ENCODE peak calls at places on chromosomes 7 and 10, in six cellular contexts. B is esophagus muscularis mucosa; X is naive thymus-derived CD8-positive, alpha-beta T cell; C is CD8-positive, alpha-beta memory T cell; G is HEK293T; L is chondrocyte. W is an unnamed sample.
A peak's percentile ranks its signal among the peaks of the same experiment; 100 is the strongest.

GRCh38 chr10:33381897-33382578 is 47.6 kb upstream of the NRP1 start:
- DNase-seq in L (no peak), C (no peak), G (no peak), X (no peak), B (no peak), W (no peak)

GRCh38 chr7:103076767-103077166 is 1.8 kb downstream of the ARMC10 start:
- DNase-seq in L (no peak), X (no peak), G (no peak), B (no peak), C (no peak), W (no peak)

GRCh38 chr7:30369879-30370278 is 85.5 kb downstream of the ZNRF2 start:
- DNase-seq in X (no peak), L (no peak), B (no peak), C (no peak), G (no peak), W (no peak)

GRCh38 chr10:124180947-124181549 is 87.7 kb upstream of the CHST15 start:
- DNase-seq in B (no peak), C (no peak), L (no peak), G (no peak), X (no peak), W (no peak)

GRCh38 chr7:104943502-104944343 is 70.3 kb upstream of the KMT2E start:
- DNase-seq in G (peak; percentile 21), B (no peak), X (peak; percentile 75), C (peak; percentile 71), L (no peak), W (peak; percentile 94)

GRCh38 chr7:132117181-132117580 is 459.1 kb downstream of the PLXNA4 start:
- DNase-seq in G (no peak), C (no peak), B (no peak), L (no peak), X (no peak), W (no peak)

GRCh38 chr7:40796723-40797122 is 661.9 kb downstream of the SUGCT start:
- DNase-seq in C (no peak), G (no peak), B (no peak), L (no peak), X (no peak), W (no peak)

GRCh38 chr10:103676058-103676785 is 179.2 kb downstream of the SH3PXD2A start:
- DNase-seq in G (no peak), C (no peak), B (no peak), X (no peak), L (no peak), W (no peak)

GRCh38 chr7:149853157-149853556 is 15.0 kb downstream of the ZNF862 start:
- DNase-seq in G (no peak), B (no peak), L (no peak), C (no peak), X (no peak), W (no peak)

GRCh38 chr7:157004050-157004838 is 6.2 kb downstream of the MNX1 start:
- DNase-seq in B (no peak), C (no peak), L (no peak), X (no peak), G (no peak), W (no peak)

GRCh38 chr7:111091623-111092370 is 870 bp downstream of the LRRN3 start:
- DNase-seq in C (no peak), B (no peak), G (no peak), L (no peak), X (no peak), W (no peak)

GRCh38 chr10:122348512-122348911 is 26.0 kb upstream of the PLEKHA1 start:
- DNase-seq in G (no peak), B (no peak), X (no peak), L (no peak), C (no peak), W (no peak)

GRCh38 chr10:80407836-80408197 is 534 bp upstream of the PRXL2A start:
- DNase-seq in G (no peak), X (peak; percentile 21), L (no peak), B (no peak), C (no peak), W (peak; percentile 37)

GRCh38 chr10:71597821-71598498 is 121.6 kb downstream of the C10orf105 start:
- DNase-seq in L (no peak), B (no peak), X (no peak), C (no peak), G (no peak), W (no peak)

GRCh38 chr7:22907805-22908204 is 85.2 kb upstream of the TOMM7 start:
- DNase-seq in C (no peak), X (no peak), L (no peak), B (no peak), G (no peak), W (no peak)

GRCh38 chr7:41005381-41005901 is 697.4 kb downstream of the INHBA start:
- DNase-seq in X (no peak), G (no peak), B (peak; percentile 90), C (no peak), L (no peak), W (no peak)

GRCh38 chr10:103894454-103894853 is 23.5 kb downstream of the STN1 start:
- DNase-seq in C (no peak), X (no peak), B (no peak), G (no peak), L (no peak), W (no peak)

GRCh38 chr7:148912151-148912550 is 28.1 kb upstream of the EZH2 start:
- DNase-seq in C (no peak), X (no peak), B (no peak), G (no peak), L (no peak), W (no peak)

GRCh38 chr7:38382627-38383026 is 109.2 kb upstream of the TARP start:
- DNase-seq in L (no peak), C (no peak), X (no peak), B (no peak), G (no peak), W (no peak)

GRCh38 chr7:83347836-83348482 is 185.3 kb upstream of the PCLO start:
- DNase-seq in B (no peak), C (no peak), X (no peak), L (no peak), G (peak; percentile 41), W (no peak)

GRCh38 chr10:15715619-15716227 is 4.0 kb downstream of the ITGA8 start:
- DNase-seq in B (no peak), X (no peak), L (no peak), C (no peak), G (peak; percentile 39), W (no peak)

GRCh38 chr7:44693641-44694313 is 54.9 kb upstream of the ZMIZ2 start:
- DNase-seq in X (no peak), L (no peak), G (no peak), B (no peak), C (no peak), W (peak; percentile 28)

GRCh38 chr10:102809753-102810152 is 27.5 kb downstream of the CYP17A1 start:
- DNase-seq in G (no peak), B (no peak), C (no peak), L (no peak), X (no peak), W (no peak)

W was measured in HCT116.